ENCODE peak calls at places on chromosomes 13 and 19, in five cellular contexts. S is neural progenitor cell, P is BE2C, T is PC-3, G is stomach. R is an unnamed sample.
A peak's percentile ranks its signal among the peaks of the same experiment; 100 is the strongest.

GRCh38 chr19:31427857-31428256 is 78.6 kb upstream of the TSHZ3 start:
- DNase-seq in S (no peak), P (no peak), T (no peak), G (no peak), R (no peak)

GRCh38 chr13:98524391-98524790 is 52.5 kb downstream of the STK24 start:
- DNase-seq in S (no peak), P (no peak), T (no peak), G (no peak), R (no peak)

GRCh38 chr13:20291037-20291436 is 58.9 kb upstream of the GJB6 start:
- DNase-seq in S (no peak), P (no peak), T (no peak), G (no peak), R (no peak)

GRCh38 chr13:41561179-41561578 is 103.8 kb downstream of the RGCC start:
- DNase-seq in S (no peak), P (no peak), T (no peak), G (no peak), R (no peak)

GRCh38 chr13:111915104-111915551 is 151.8 kb upstream of the SOX1 start:
- DNase-seq in S (no peak), P (no peak), T (no peak), G (no peak), R (no peak)

GRCh38 chr19:6751189-6751588 is 11.7 kb downstream of the TRIP10 start:
- DNase-seq in S (no peak), P (no peak), T (no peak), G (no peak), R (no peak)

GRCh38 chr13:44174769-44175425 is 198.7 kb upstream of the SERP2 start:
- DNase-seq in S (no peak), P (no peak), T (no peak), G (peak; percentile 34), R (peak; percentile 56)

GRCh38 chr13:99133230-99133629 is 67.4 kb upstream of the UBAC2 start:
- DNase-seq in S (no peak), P (no peak), T (no peak), G (no peak), R (no peak)

GRCh38 chr13:35881360-35881759 is 249.8 kb downstream of the DCLK1 start:
- DNase-seq in S (no peak), P (no peak), T (no peak), G (no peak), R (no peak)

GRCh38 chr19:44640518-44640917 is 3.2 kb upstream of the PVR start:
- DNase-seq in S (no peak), P (no peak), T (peak; percentile 82), G (no peak), R (no peak)

GRCh38 chr13:74755065-74755464 is 620.9 kb upstream of the KLF12 start:
- DNase-seq in S (no peak), P (no peak), T (no peak), G (no peak), R (no peak)

GRCh38 chr13:45833663-45834062 is 17.9 kb downstream of the SIAH3 start:
- DNase-seq in S (no peak), P (no peak), T (peak; percentile 64), G (no peak), R (no peak)

GRCh38 chr13:86757236-86757978 is 913.8 kb upstream of the SLITRK5 start:
- DNase-seq in S (no peak), P (no peak), T (peak; percentile 82), G (no peak), R (no peak)

GRCh38 chr13:94239135-94239534 is 240.3 kb downstream of the DCT start:
- DNase-seq in S (no peak), P (no peak), T (peak; percentile 53), G (no peak), R (peak; percentile 78)

GRCh38 chr13:101327844-101328243 is 88.5 kb downstream of the NALCN start:
- DNase-seq in S (no peak), P (no peak), T (no peak), G (no peak), R (no peak)

DNA sequence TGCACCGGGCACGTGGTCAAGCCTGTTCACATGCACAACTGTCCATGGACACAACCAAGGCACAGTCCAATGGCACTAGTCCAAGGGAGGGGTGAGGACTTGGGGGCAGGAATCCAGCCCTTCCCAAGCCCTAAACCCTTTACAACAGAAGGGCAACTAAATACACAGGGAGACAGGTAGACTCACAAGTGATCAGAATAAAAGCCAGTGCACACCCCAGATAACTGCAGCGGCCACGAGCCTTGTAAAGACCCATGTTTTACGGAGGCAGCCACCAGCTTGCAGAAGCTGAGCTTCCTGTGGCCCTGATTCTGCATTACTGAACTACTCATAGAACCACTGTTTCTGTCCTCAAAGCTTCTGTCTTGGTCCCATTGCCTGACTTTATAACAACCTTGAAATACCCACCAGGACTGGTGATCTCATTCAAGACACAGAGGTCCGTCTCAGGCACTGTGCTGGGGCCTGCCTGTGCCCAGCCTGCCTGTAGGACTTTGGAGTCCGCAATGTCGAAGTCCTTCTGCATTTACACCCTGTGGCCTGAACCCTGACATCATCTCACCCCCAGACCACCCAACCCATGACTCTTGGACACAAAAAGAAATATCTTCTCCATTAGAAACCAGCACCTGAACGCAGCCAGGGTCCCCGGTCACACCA is 181.2 kb downstream of the COL4A1 start:
- DNase-seq in S (no peak), P (no peak), T (no peak), G (no peak), R (no peak)
- H3K4me3 ChIP-seq in S (no peak overlapping the region), P (no peak overlapping the region), T (no peak overlapping the region), G (no peak overlapping the region), R (no peak overlapping the region)

GRCh38 chr13:113224486-113224885 is 15.1 kb downstream of the CUL4A start:
- DNase-seq in S (no peak), P (peak; percentile 42), T (no peak), G (no peak), R (no peak)
- H3K36me3 ChIP-seq in S (peaks cover 4% of the 10 kb centered on the region), P (peaks cover 71% of the 10 kb centered on the region), T (peaks cover 3% of the 10 kb centered on the region), G (peaks cover 37% of the 10 kb centered on the region), R (peaks cover 70% of the 10 kb centered on the region)

DNA sequence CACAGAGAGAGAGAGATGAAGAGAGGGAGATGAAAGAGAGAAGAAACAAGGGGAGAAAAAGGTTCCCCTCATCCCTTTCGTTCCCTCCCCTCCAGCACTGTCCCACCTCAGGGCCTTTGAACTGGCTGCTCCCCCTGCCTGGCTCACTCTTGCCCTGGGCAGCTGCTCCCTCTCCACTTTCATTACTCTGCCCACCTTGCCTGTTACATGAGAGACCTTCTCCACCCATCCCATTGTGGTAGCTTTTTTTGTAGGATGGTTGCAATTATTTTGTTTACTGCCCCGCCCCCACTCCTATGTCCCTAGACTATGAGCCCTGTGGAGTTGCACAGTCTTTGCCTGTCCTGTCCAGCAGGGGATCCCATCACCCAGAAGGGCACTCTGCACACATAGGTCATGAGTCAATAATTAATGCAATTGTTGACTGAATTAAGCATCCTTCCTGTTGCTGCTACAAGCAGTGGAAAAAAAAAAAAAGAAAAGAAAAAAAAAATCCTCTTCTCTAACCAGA is 14.1 kb downstream of the C19orf81 start:
- DNase-seq in S (no peak), P (peak; percentile 48), T (peak; percentile 54), G (no peak), R (no peak)
- TF ChIP-seq CTCF in S (peak; percentile 12), P (peak; percentile 59), T (peak; percentile 59), G (no peak), R (peak; percentile 5)

GRCh38 chr19:38877781-38878574 is at the start of gene RINL:
- DNase-seq in S (no peak), P (no peak), T (no peak), G (peak; percentile 46), R (no peak)
- H3K4me3 ChIP-seq in S (no peak within 1 kb of the TSS), P (no peak within 1 kb of the TSS), T (no peak within 1 kb of the TSS), G (peak within 1 kb of the TSS; percentile 28), R (no peak within 1 kb of the TSS)

GRCh38 chr19:14405380-14405757 is 13.8 kb downstream of the DDX39A start:
- DNase-seq in S (peak; percentile 73), P (no peak), T (no peak), G (no peak), R (no peak)
- H3K36me3 ChIP-seq in S (no peaks in the 10 kb centered on the region), P (peaks cover 37% of the 10 kb centered on the region), T (peaks cover 75% of the 10 kb centered on the region), G (peaks cover 72% of the 10 kb centered on the region), R (peaks cover 71% of the 10 kb centered on the region)

DNA sequence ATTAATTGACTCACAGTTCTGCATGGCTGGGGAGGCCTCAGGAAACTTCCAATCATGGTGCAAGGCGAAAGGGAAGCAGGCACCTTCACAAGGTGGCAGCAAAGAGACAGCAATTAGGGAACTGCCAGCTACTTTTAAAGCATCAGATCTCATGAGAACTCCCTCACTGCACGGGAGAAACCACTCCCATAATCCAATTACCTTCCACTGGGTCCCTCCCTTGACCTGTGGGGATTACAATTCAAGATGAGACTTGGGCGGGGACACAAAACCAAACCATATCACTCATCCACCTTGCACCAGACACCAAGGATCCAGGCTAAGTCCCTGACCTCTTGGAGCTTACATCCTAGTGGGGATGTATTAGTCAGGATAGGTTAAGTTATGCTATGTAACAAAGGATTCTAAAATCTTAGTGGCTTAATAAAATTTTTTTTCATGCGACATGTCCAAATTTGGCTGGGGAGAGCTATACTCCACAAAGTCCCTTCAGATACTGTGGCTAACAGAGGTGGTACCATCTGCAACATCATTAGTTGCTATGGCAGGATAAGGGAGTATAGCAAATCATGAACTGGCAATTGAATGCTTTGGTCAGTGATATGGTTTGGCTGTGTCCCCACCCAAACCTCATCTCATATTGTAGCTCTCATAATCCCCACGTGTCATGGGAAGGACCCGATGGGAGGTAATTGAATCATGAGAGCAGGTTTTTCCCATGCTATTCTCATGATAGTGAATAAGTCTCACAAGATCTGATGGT is 8.3 kb upstream of the FAM187B start:
- DNase-seq in S (no peak), P (no peak), T (peak; percentile 7), G (no peak), R (no peak)
- TF ChIP-seq CTCF in S (no peak), P (no peak), T (no peak), G (no peak), R (peak; percentile 1)

GRCh38 chr19:46624958-46625661 is at the start of gene PTGIR:
- DNase-seq in S (no peak), P (no peak), T (no peak), G (no peak), R (peak; percentile 29)
- H3K4me3 ChIP-seq in S (no peak within 1 kb of the TSS), P (no peak within 1 kb of the TSS), T (no peak within 1 kb of the TSS), G (peak within 1 kb of the TSS; percentile 29), R (no peak within 1 kb of the TSS)

GRCh38 chr13:113526466-113527220 is 36.1 kb upstream of the DCUN1D2 start:
- DNase-seq in S (no peak), P (no peak), T (no peak), G (peak; percentile 29), R (no peak)

GRCh38 chr13:113527272-113527958 is 36.9 kb upstream of the DCUN1D2 start:
- DNase-seq in S (no peak), P (no peak), T (no peak), G (peak; percentile 8), R (no peak)

GRCh38 chr13:113528798-113529180 is 38.3 kb upstream of the DCUN1D2 start:
- DNase-seq in S (no peak), P (no peak), T (no peak), G (no peak), R (no peak)

GRCh38 chr13:113531041-113531873 is 40.7 kb upstream of the DCUN1D2 start:
- DNase-seq in S (no peak), P (no peak), T (no peak), G (no peak), R (no peak)

GRCh38 chr13:113528101-113528797 is 37.7 kb upstream of the DCUN1D2 start:
- DNase-seq in S (no peak), P (peak; percentile 35), T (no peak), G (peak; percentile 17), R (no peak)
- H3K36me3 ChIP-seq in S (peaks cover 3% of the 10 kb centered on the region), P (peaks cover 12% of the 10 kb centered on the region), T (peaks cover 4% of the 10 kb centered on the region), G (peaks cover 18% of the 10 kb centered on the region), R (peaks cover 41% of the 10 kb centered on the region)

GRCh38 chr13:28754698-28755545 is 36.2 kb upstream of the SLC46A3 start:
- DNase-seq in S (no peak), P (no peak), T (peak; percentile 44), G (no peak), R (peak; percentile 32)
- TF ChIP-seq CTCF in S (no peak), P (peak; percentile 15), T (no peak), G (no peak), R (peak; percentile 40)

GRCh38 chr19:1508507-1508856 is 4.3 kb downstream of the ADAMTSL5 start:
- DNase-seq in S (no peak), P (no peak), T (no peak), G (no peak), R (no peak)
- H3K4me3 ChIP-seq in S (peak overlapping the region; percentile 57), P (no peak overlapping the region), T (peak overlapping the region; percentile 18), G (peak overlapping the region; percentile 35), R (peak overlapping the region; percentile 20)